ENCODE peak calls at places on chromosomes 5 and 9, in five cellular contexts. T is suprapubic skin, D is GM12878, H is HepG2, C is sigmoid colon. X is an unnamed sample.

GRCh38 chr5:77133061-77133758 is 46.1 kb upstream of the ZBED3 start:
- DNase-seq in T (peak), H (peak), C (peak), D (no peak), X (peak)

GRCh38 chr9:89878687-89879086 is 273.9 kb downstream of the GADD45G start:
- DNase-seq in D (no peak), T (peak), C (peak), H (peak), X (no peak)

GRCh38 chr9:88388203-88388885 is at the start of gene SPIN1:
- DNase-seq in C (peak), H (peak), T (peak), D (no peak), X (peak)

GRCh38 chr5:135025730-135026644 is 8.0 kb downstream of the PITX1 start:
- DNase-seq in D (no peak), H (no peak), T (no peak), C (no peak), X (no peak)

GRCh38 chr5:72597456-72597948 is 90.3 kb upstream of the ZNF366 start:
- DNase-seq in T (no peak), D (no peak), H (no peak), C (no peak), X (no peak)

GRCh38 chr9:73577867-73578266 is 426.2 kb downstream of the ANXA1 start:
- DNase-seq in T (no peak), C (no peak), D (no peak), H (no peak), X (no peak)

GRCh38 chr9:123480096-123480495 is 124.1 kb downstream of the CRB2 start:
- DNase-seq in D (no peak), C (peak), H (no peak), T (no peak), X (no peak)

GRCh38 chr9:29439961-29440360 is 1866.7 kb upstream of the C9orf72 start:
- DNase-seq in H (no peak), D (no peak), C (no peak), T (no peak), X (no peak)

GRCh38 chr5:139193928-139194327 is 4.2 kb downstream of the SIL1 start:
- DNase-seq in T (no peak), C (no peak), D (no peak), H (peak), X (no peak)

GRCh38 chr5:139194486-139194885 is 3.7 kb downstream of the SIL1 start:
- DNase-seq in C (no peak), T (no peak), D (no peak), H (no peak), X (no peak)

DNA sequence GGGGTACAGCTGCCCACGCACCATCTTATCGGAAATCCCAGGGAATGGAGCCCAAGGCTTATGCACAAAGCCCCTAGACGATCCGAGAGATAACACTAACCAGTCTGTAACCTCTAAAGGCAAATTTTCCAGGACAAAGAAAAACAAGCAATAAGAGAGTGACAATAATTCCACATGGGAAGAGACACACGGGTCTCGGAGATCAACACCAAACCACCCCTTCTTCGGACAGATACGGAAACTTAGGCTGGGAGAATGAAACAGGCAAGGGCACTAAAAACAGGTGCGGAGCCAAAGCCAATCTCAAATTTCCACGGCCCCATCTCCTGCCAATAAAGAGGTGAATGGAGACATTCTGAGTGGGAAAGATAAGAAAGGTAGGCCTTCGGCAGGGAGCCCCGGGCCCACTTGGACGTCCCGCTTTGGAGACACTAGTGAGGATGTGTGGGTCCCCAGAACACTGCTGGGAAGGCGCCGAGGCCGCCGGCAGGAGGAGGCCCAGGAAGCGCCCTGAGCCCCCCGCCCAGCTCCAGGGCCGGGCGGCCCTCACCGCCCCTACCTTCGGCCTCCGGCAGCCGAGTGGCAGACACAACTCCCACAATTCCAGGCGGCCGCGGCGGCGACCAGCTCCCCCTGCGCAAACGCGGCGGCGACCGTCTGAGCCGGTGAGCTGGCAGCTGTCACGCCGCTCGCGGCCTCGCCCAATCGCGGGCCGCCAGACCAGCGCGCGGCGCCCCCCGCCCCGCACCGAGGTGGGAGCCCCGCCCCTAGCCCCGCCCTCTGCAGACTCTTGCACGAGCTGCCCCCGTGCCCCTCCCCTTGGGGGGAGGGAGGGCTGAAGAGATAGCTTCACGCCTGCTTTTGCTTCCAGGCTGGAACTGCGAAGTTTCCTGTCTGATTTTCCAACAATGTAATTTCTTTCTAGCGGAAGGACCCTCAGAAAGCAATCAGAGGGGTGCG is at the start of gene SIL1:
- DNase-seq in D (peak), C (peak), H (peak), T (peak), X (peak)
- TF ChIP-seq EP300 in D (no peak), C (no peak), H (no peak), T (no peak), X (no peak)

GRCh38 chr5:81234299-81234698 is 1.2 kb downstream of the CKMT2 start:
- DNase-seq in C (no peak), D (no peak), H (no peak), T (no peak), X (no peak)

GRCh38 chr5:81234801-81235200 is 1.7 kb downstream of the CKMT2 start:
- DNase-seq in H (no peak), D (no peak), T (no peak), C (no peak), X (peak)

GRCh38 chr5:81235287-81236072 is 2.4 kb downstream of the CKMT2 start:
- DNase-seq in C (no peak), T (no peak), H (no peak), D (no peak), X (peak)

GRCh38 chr5:81232449-81233079 is 558 bp upstream of the CKMT2 start:
- DNase-seq in D (no peak), C (peak), T (no peak), H (peak), X (peak)

DNA sequence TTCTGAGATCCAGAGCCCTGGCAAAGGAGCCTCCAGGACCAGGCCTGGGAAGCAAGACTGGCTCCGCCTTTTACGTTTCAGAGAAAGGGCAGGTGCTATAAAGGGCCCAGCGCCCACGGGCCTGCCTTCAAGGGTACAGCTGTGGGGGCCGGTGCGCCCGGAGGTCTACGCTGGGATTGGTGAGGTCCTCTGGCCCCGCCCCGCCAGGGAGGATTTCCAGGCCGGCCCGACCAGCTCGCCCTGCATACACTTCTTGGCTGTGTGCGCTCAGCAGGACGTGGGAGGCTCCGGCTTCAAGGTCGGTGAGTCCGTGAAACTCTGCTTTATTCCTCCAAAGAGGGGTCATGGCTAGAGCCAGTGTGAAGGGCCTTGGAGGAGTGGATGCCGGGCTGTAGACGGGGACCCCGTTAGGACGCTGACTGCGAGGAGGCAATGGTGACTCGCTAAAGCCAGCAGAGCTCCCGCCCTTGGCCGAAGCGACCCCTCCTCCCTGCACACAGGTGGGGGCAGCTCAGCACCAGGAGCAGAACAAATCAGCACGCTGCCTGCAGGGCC is at the start of gene CKMT2:
- DNase-seq in D (no peak), H (peak), T (peak), C (peak), X (peak)
- TF ChIP-seq POLR2A in D (no peak), H (peak), T (no peak), C (no peak), X (peak)

GRCh38 chr9:35102769-35103659 is at the start of gene STOML2:
- DNase-seq in C (peak), T (peak), H (peak), D (peak), X (peak)
- TF ChIP-seq EP300 in C (no peak), T (no peak), H (peak), D (no peak), X (no peak)

DNA sequence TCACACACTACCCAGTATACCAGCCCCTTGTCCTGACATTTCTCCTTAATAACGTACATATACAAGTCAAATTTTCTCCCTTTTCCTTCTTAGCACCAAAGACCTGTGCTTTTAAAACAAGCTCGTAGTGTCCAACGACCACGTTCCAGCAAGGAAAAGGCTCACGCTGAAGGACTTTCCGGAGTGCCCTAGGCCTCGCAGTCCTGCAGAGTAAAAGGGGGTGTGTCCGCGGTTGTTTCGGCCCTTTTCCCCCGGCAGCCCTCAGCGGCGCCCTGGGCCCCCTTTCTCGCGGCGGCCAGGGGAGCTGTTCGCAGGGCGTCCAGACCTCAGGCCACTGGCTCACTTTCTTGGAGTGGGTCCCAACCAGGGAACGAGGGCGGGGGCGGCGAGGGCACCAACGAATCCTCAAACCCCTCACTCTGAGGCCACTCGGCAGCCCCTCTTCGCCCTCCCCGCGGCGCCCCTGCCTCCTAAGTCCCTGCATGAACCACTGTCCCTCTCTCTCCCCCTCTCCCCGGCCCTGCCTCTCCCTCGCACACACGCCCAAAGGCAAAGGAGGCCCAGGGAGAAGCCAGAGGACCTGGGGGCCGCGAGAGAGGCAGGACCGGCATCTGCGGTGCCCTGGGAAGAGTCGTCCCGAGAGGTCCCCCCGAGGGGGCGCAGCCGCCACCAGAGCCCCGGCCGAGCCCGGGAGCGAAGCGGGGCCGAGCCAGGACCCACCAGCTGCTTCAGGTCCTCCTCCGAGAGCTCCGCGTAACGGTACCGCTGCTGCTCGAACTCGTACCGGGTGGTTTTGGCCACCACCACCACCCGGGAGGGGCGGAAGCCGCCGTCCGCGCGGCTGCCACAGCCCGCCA is 718 bp downstream of the NADK2 start:
- DNase-seq in C (peak), D (no peak), T (peak), H (peak), X (peak)
- TF ChIP-seq POLR2A in C (no peak), D (peak), T (no peak), H (peak), X (no peak)

GRCh38 chr5:139748505-139748826 is 47.1 kb upstream of the PSD2 start:
- DNase-seq in D (no peak), C (no peak), H (no peak), T (no peak), X (no peak)

GRCh38 chr5:139746691-139747582 is 48.7 kb upstream of the PSD2 start:
- DNase-seq in H (no peak), T (no peak), C (peak), D (peak), X (peak)

GRCh38 chr5:139745800-139746690 is 49.6 kb upstream of the PSD2 start:
- DNase-seq in H (peak), T (peak), C (peak), D (no peak), X (peak)

GRCh38 chr5:139749242-139749641 is 46.4 kb upstream of the PSD2 start:
- DNase-seq in T (no peak), D (no peak), H (no peak), C (no peak), X (no peak)

DNA sequence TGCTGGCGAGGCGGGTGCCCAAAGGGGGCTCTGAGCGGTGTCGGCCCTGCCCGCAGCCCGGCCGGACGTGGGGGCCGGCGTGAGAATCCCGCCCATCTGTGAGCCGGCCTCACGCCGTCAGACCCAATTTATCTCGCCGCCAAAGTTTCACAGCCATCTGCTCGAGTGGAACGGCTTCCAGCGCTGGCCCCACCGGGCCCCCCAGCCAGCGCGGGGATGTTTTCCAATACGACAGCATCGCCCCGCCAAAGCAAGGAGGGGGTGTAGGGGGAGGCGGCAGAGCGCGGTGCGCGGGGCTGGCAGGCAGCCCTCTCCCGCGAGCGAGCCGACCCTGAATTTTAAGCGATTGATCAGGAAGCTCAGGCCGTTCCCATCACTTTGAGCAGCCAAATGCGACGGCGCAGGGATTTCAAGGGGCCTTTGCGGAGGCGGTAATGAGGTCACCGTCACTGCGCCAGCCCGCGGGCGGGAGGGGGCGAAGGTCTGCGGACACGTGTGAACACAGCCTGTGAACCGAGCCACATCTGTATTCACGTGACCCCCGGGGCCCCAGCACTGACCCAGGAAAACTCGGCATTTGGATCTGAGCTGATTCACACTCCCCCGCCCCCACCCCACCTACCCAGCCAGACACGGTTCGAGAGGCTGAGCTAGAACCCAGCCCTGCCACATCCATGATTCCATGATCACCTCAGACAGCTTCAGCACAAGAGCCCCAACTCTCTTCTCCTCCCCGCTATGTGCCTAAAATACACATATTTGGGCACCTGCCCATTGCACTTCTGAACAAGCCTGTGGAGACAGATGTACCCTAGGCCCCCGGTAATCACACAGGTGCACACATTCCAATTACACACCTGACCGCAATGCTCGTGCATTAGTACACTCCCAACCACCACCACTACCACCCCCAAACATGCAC is 47.8 kb upstream of the PSD2 start:
- DNase-seq in H (no peak), T (no peak), C (peak), D (no peak), X (peak)
- TF ChIP-seq EP300 in H (no peak), T (no peak), C (no peak), D (peak), X (no peak)

GRCh38 chr9:127979333-127980055 is 1.3 kb downstream of the EEIG1 start:
- DNase-seq in T (no peak), C (peak), D (no peak), H (peak), X (peak)
- TF ChIP-seq POLR2A in T (no peak), C (no peak), D (peak), H (no peak), X (no peak)

GRCh38 chr5:83871533-83872380 is 151.1 kb upstream of the HAPLN1 start:
- DNase-seq in D (no peak), T (no peak), C (no peak), H (no peak), X (no peak)

GRCh38 chr5:83865579-83865978 is 144.9 kb upstream of the HAPLN1 start:
- DNase-seq in D (no peak), T (no peak), H (no peak), C (no peak), X (no peak)

GRCh38 chr5:83864652-83865051 is 144.0 kb upstream of the HAPLN1 start:
- DNase-seq in T (no peak), C (no peak), H (no peak), D (no peak), X (no peak)

DNA sequence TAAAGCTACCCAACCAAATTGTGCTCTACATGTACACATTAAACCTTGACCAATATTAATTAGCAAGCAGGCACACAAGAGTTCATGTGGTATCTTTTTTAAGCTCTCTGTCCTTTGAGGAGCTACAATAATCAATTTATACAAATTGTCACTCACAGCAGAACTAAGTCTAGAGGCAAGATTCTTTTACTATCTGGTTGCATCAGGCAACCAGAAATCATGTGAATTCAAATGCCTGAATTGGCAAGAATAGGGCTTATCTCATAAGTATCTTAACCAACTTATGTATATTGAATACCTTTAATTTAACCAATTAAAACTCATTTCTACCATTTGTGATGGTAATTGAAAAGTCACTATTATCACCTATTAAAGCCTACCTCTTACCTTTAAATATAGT is 145.5 kb upstream of the HAPLN1 start:
- DNase-seq in C (no peak), H (no peak), T (no peak), D (no peak), X (no peak)
- TF ChIP-seq EP300 in C (no peak), H (no peak), T (no peak), D (no peak), X (no peak)

GRCh38 chr5:61052870-61053269 is 107.9 kb downstream of the NDUFAF2 start:
- DNase-seq in D (no peak), T (no peak), C (no peak), H (peak), X (no peak)

GRCh38 chr5:61055434-61056006 is 106.7 kb downstream of the SMIM15 start:
- DNase-seq in T (no peak), C (no peak), H (peak), D (peak), X (no peak)

GRCh38 chr5:61048534-61048933 is 103.5 kb downstream of the NDUFAF2 start:
- DNase-seq in T (no peak), D (no peak), C (no peak), H (no peak), X (no peak)

GRCh38 chr5:61051267-61051666 is 106.3 kb downstream of the NDUFAF2 start:
- DNase-seq in T (no peak), D (no peak), C (no peak), H (peak), X (no peak)

DNA sequence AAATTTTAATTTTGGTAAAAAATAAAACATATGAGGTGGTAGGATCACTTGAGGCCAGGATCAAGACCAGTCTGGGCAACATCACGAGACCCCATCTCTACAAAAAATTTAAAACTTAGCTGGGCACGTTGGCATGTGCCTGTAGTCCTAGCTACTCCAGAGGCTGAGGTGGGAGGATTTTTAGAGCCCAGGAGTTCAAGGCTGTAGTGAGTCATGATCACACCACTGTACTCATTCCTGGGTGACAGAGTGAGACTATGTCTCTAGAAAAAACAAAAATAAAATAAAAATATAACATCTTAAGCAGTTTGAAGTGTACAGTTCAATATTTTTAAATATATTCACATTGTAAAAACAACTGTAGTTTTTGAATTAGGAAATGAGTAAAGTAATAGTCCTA is 108.3 kb downstream of the SMIM15 start:
- DNase-seq in C (no peak), D (no peak), H (peak), T (no peak), X (no peak)
- TF ChIP-seq POLR2A in C (no peak), D (no peak), H (no peak), T (no peak), X (no peak)